ENCODE peak calls at places on chromosomes 12 and 14, in eight cellular contexts. One of them, this sample, is unnamed.

GRCh38 chr14:65373671-65374039 is 38.9 kb upstream of the FUT8 start:
- DNase-seq in GM12878: no peak
- DNase-seq in lung: no peak
- DNase-seq in heart right ventricle: no peak
- DNase-seq in RWPE1: no peak
- DNase-seq in heart left ventricle: peak
- DNase-seq in adrenal gland: no peak
- DNase-seq in uterus: no peak
- DNase-seq in this sample: no peak

GRCh38 chr14:44154889-44155288 is 352.2 kb downstream of the FSCB start:
- DNase-seq in heart left ventricle: no peak
- DNase-seq in heart right ventricle: no peak
- DNase-seq in lung: no peak
- DNase-seq in uterus: no peak
- DNase-seq in adrenal gland: no peak
- DNase-seq in GM12878: no peak
- DNase-seq in RWPE1: no peak
- DNase-seq in this sample: no peak

GRCh38 chr12:45989277-45989856 is 1.0 kb downstream of the SCAF11 start:
- DNase-seq in lung: peak
- DNase-seq in heart left ventricle: no peak
- DNase-seq in adrenal gland: no peak
- DNase-seq in heart right ventricle: no peak
- DNase-seq in GM12878: no peak
- DNase-seq in uterus: no peak
- DNase-seq in RWPE1: peak
- DNase-seq in this sample: no peak

GRCh38 chr12:105278043-105278697 is 42.2 kb upstream of the APPL2 start:
- DNase-seq in heart right ventricle: no peak
- DNase-seq in adrenal gland: peak
- DNase-seq in lung: no peak
- DNase-seq in uterus: no peak
- DNase-seq in RWPE1: no peak
- DNase-seq in GM12878: no peak
- DNase-seq in heart left ventricle: no peak
- DNase-seq in this sample: no peak

GRCh38 chr12:50991296-50991695 is 34.9 kb downstream of the SLC11A2 start:
- DNase-seq in heart right ventricle: no peak
- DNase-seq in GM12878: no peak
- DNase-seq in adrenal gland: no peak
- DNase-seq in uterus: no peak
- DNase-seq in heart left ventricle: no peak
- DNase-seq in RWPE1: no peak
- DNase-seq in lung: no peak
- DNase-seq in this sample: no peak

GRCh38 chr12:64825143-64826011 is 930 bp downstream of the TBC1D30 start:
- DNase-seq in GM12878: no peak
- DNase-seq in lung: no peak
- DNase-seq in uterus: no peak
- DNase-seq in heart right ventricle: no peak
- DNase-seq in heart left ventricle: no peak
- DNase-seq in RWPE1: no peak
- DNase-seq in adrenal gland: no peak
- DNase-seq in this sample: no peak

GRCh38 chr12:109264095-109264942 is 44.8 kb downstream of the FOXN4 start:
- DNase-seq in uterus: peak
- DNase-seq in RWPE1: peak
- DNase-seq in GM12878: no peak
- DNase-seq in lung: peak
- DNase-seq in heart left ventricle: peak
- DNase-seq in heart right ventricle: peak
- DNase-seq in adrenal gland: peak
- DNase-seq in this sample: no peak

GRCh38 chr12:117679776-117680175 is 289.0 kb downstream of the KSR2 start:
- DNase-seq in heart right ventricle: no peak
- DNase-seq in uterus: no peak
- DNase-seq in heart left ventricle: no peak
- DNase-seq in adrenal gland: no peak
- DNase-seq in RWPE1: no peak
- DNase-seq in GM12878: no peak
- DNase-seq in lung: no peak
- DNase-seq in this sample: no peak

GRCh38 chr12:104713444-104713843 is 244.6 kb downstream of the SLC41A2 start:
- DNase-seq in RWPE1: no peak
- DNase-seq in GM12878: no peak
- DNase-seq in heart right ventricle: no peak
- DNase-seq in adrenal gland: no peak
- DNase-seq in heart left ventricle: no peak
- DNase-seq in lung: no peak
- DNase-seq in uterus: no peak
- DNase-seq in this sample: no peak

GRCh38 chr12:118055144-118055557 is 5.8 kb downstream of the WSB2 start:
- DNase-seq in adrenal gland: peak
- DNase-seq in GM12878: no peak
- DNase-seq in heart left ventricle: no peak
- DNase-seq in uterus: no peak
- DNase-seq in RWPE1: no peak
- DNase-seq in heart right ventricle: peak
- DNase-seq in lung: peak
- DNase-seq in this sample: peak

GRCh38 chr12:49200882-49201594 is 12.2 kb upstream of the TUBA1A start:
- DNase-seq in uterus: peak
- DNase-seq in lung: no peak
- DNase-seq in heart left ventricle: no peak
- DNase-seq in RWPE1: peak
- DNase-seq in heart right ventricle: no peak
- DNase-seq in adrenal gland: peak
- DNase-seq in GM12878: peak
- DNase-seq in this sample: no peak

GRCh38 chr12:75805905-75806304 is 225.7 kb downstream of the PHLDA1 start:
- DNase-seq in RWPE1: no peak
- DNase-seq in lung: no peak
- DNase-seq in GM12878: no peak
- DNase-seq in heart left ventricle: no peak
- DNase-seq in adrenal gland: no peak
- DNase-seq in uterus: no peak
- DNase-seq in heart right ventricle: no peak
- DNase-seq in this sample: no peak

GRCh38 chr12:27595231-27595642 is 71.2 kb downstream of the PPFIBP1 start:
- DNase-seq in uterus: peak
- DNase-seq in GM12878: no peak
- DNase-seq in RWPE1: no peak
- DNase-seq in heart left ventricle: peak
- DNase-seq in adrenal gland: peak
- DNase-seq in lung: no peak
- DNase-seq in heart right ventricle: peak
- DNase-seq in this sample: no peak

GRCh38 chr14:62691613-62692489 is 353.4 kb downstream of the KCNH5 start:
- DNase-seq in adrenal gland: peak
- DNase-seq in GM12878: no peak
- DNase-seq in RWPE1: peak
- DNase-seq in heart right ventricle: no peak
- DNase-seq in heart left ventricle: no peak
- DNase-seq in lung: peak
- DNase-seq in uterus: peak
- DNase-seq in this sample: no peak

GRCh38 chr12:2396448-2396871 is 343.7 kb downstream of the CACNA1C start:
- DNase-seq in adrenal gland: peak
- DNase-seq in heart left ventricle: peak
- DNase-seq in uterus: peak
- DNase-seq in GM12878: no peak
- DNase-seq in heart right ventricle: peak
- DNase-seq in RWPE1: no peak
- DNase-seq in lung: peak
- DNase-seq in this sample: no peak

GRCh38 chr12:121753844-121754264 is 39.6 kb downstream of the RHOF start:
- DNase-seq in GM12878: no peak
- DNase-seq in RWPE1: no peak
- DNase-seq in adrenal gland: no peak
- DNase-seq in heart right ventricle: peak
- DNase-seq in uterus: no peak
- DNase-seq in heart left ventricle: peak
- DNase-seq in lung: peak
- DNase-seq in this sample: no peak

GRCh38 chr14:68979722-68980552 is 835 bp upstream of the ACTN1 start:
- DNase-seq in lung: no peak
- DNase-seq in GM12878: no peak
- DNase-seq in heart right ventricle: peak
- DNase-seq in RWPE1: peak
- DNase-seq in adrenal gland: peak
- DNase-seq in heart left ventricle: peak
- DNase-seq in uterus: no peak
- DNase-seq in this sample: no peak

GRCh38 chr14:87196436-87196835 is 796.5 kb downstream of the GALC start:
- DNase-seq in heart left ventricle: no peak
- DNase-seq in adrenal gland: no peak
- DNase-seq in lung: no peak
- DNase-seq in RWPE1: no peak
- DNase-seq in heart right ventricle: no peak
- DNase-seq in uterus: no peak
- DNase-seq in GM12878: no peak
- DNase-seq in this sample: no peak

GRCh38 chr12:2739832-2740641 is 54.7 kb upstream of the FKBP4 start:
- DNase-seq in lung: no peak
- DNase-seq in uterus: no peak
- DNase-seq in heart right ventricle: no peak
- DNase-seq in RWPE1: no peak
- DNase-seq in heart left ventricle: no peak
- DNase-seq in GM12878: no peak
- DNase-seq in adrenal gland: peak
- DNase-seq in this sample: no peak

GRCh38 chr14:91888641-91889476 is 21.5 kb upstream of the TC2N start:
- DNase-seq in heart right ventricle: no peak
- DNase-seq in adrenal gland: no peak
- DNase-seq in RWPE1: no peak
- DNase-seq in heart left ventricle: no peak
- DNase-seq in GM12878: no peak
- DNase-seq in lung: no peak
- DNase-seq in uterus: no peak
- DNase-seq in this sample: no peak

GRCh38 chr14:97580923-97581495 is 783.8 kb downstream of the VRK1 start:
- DNase-seq in adrenal gland: no peak
- DNase-seq in RWPE1: peak
- DNase-seq in GM12878: no peak
- DNase-seq in uterus: no peak
- DNase-seq in heart left ventricle: no peak
- DNase-seq in lung: no peak
- DNase-seq in heart right ventricle: no peak
- DNase-seq in this sample: no peak

GRCh38 chr12:12445882-12446181 is 89.0 kb downstream of the BORCS5 start:
- DNase-seq in RWPE1: peak
- DNase-seq in GM12878: no peak
- DNase-seq in heart left ventricle: no peak
- DNase-seq in lung: no peak
- DNase-seq in adrenal gland: no peak
- DNase-seq in uterus: no peak
- DNase-seq in heart right ventricle: no peak
- DNase-seq in this sample: no peak
- TF ChIP-seq CTCF in RWPE1: no peak
- TF ChIP-seq CTCF in GM12878: no peak
- TF ChIP-seq CTCF in heart left ventricle: no peak
- TF ChIP-seq CTCF in lung: no peak
- TF ChIP-seq CTCF in adrenal gland: no peak
- TF ChIP-seq CTCF in uterus: no peak
- TF ChIP-seq CTCF in heart right ventricle: no peak
- TF ChIP-seq CTCF in this sample: no peak

GRCh38 chr14:73937012-73937411 is 12.9 kb downstream of the FAM161B start:
- DNase-seq in heart left ventricle: no peak
- DNase-seq in adrenal gland: no peak
- DNase-seq in uterus: no peak
- DNase-seq in RWPE1: no peak
- DNase-seq in heart right ventricle: no peak
- DNase-seq in GM12878: no peak
- DNase-seq in lung: no peak
- DNase-seq in this sample: no peak

DNA sequence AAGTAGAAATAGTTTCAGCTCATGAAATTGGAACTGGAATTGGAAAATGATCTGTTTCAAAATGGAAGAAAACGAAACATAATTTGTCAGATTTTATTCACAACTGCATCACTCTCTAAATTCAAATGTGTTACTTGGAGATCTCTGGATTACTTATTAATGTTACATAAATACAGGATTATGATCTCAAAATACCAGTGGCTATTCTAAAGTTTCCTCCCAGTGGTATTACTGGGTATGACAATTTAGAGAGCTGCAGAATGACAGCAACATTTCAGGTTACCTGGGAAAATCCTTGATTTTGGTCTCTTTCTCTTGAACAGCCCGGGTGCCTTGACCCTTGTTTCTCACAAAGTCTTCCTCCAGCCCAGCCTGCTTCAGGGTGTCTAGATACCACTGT is 14.2 kb downstream of the FAM161B start:
- DNase-seq in adrenal gland: no peak
- DNase-seq in GM12878: no peak
- DNase-seq in RWPE1: peak
- DNase-seq in heart right ventricle: no peak
- DNase-seq in uterus: no peak
- DNase-seq in lung: no peak
- DNase-seq in heart left ventricle: no peak
- DNase-seq in this sample: no peak
- TF ChIP-seq CTCF in adrenal gland: peak
- TF ChIP-seq CTCF in GM12878: peak
- TF ChIP-seq CTCF in RWPE1: peak
- TF ChIP-seq CTCF in heart right ventricle: no peak
- TF ChIP-seq CTCF in uterus: no peak
- TF ChIP-seq CTCF in lung: no peak
- TF ChIP-seq CTCF in heart left ventricle: peak
- TF ChIP-seq CTCF in this sample: no peak

DNA sequence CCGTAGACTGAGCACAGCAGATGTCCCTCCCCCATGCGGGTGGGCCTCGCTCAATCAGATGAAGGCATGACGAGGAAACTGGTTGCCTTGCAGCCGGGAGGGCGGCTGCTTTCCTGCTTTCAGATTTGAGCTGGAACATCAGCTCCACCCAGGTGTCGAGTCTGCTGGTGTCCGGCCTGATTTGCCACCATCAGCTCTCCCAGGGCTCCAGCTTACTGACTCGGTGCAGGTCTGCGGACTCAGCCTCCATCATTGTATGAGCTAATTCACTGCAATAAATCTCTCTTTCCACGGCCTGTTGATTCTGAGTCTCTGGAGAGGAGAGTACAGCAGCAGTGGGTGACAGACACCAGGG is 156.2 kb downstream of the KIF26A start:
- DNase-seq in adrenal gland: peak
- DNase-seq in GM12878: no peak
- DNase-seq in uterus: no peak
- DNase-seq in RWPE1: no peak
- DNase-seq in lung: no peak
- DNase-seq in heart left ventricle: no peak
- DNase-seq in heart right ventricle: no peak
- DNase-seq in this sample: no peak
- TF ChIP-seq CTCF in adrenal gland: no peak
- TF ChIP-seq CTCF in GM12878: no peak
- TF ChIP-seq CTCF in uterus: no peak
- TF ChIP-seq CTCF in RWPE1: no peak
- TF ChIP-seq CTCF in lung: no peak
- TF ChIP-seq CTCF in heart left ventricle: no peak
- TF ChIP-seq CTCF in heart right ventricle: no peak
- TF ChIP-seq CTCF in this sample: no peak

GRCh38 chr12:102653406-102653805 is 173.0 kb upstream of the IGF1 start:
- DNase-seq in lung: no peak
- DNase-seq in uterus: no peak
- DNase-seq in heart right ventricle: no peak
- DNase-seq in heart left ventricle: no peak
- DNase-seq in RWPE1: no peak
- DNase-seq in GM12878: no peak
- DNase-seq in adrenal gland: no peak
- DNase-seq in this sample: no peak

GRCh38 chr12:102659200-102659911 is 179.0 kb upstream of the IGF1 start:
- DNase-seq in lung: no peak
- DNase-seq in heart right ventricle: no peak
- DNase-seq in uterus: no peak
- DNase-seq in GM12878: no peak
- DNase-seq in adrenal gland: no peak
- DNase-seq in heart left ventricle: no peak
- DNase-seq in RWPE1: no peak
- DNase-seq in this sample: no peak
- TF ChIP-seq CTCF in lung: no peak
- TF ChIP-seq CTCF in heart right ventricle: no peak
- TF ChIP-seq CTCF in uterus: no peak
- TF ChIP-seq CTCF in GM12878: no peak
- TF ChIP-seq CTCF in adrenal gland: no peak
- TF ChIP-seq CTCF in heart left ventricle: no peak
- TF ChIP-seq CTCF in RWPE1: no peak
- TF ChIP-seq CTCF in this sample: no peak